ENCODE peak calls at places on chromosome 2, in six cellular contexts. One of them, this sample, is unnamed.

GRCh38 chr2:6780765-6781274 is 84.9 kb downstream of the CMPK2 start:
- DNase-seq in stimulated activated CD4-positive, alpha-beta T cell treated with anti-CD3 and anti-CD28 coated beads, Interleukin-2, amount 100 ng/mL, for 48 hours: no peak
- DNase-seq in hippocampal formation: no peak
- DNase-seq in H54: no peak
- DNase-seq in fibroblast of lung: peak
- DNase-seq in GDM1: peak
- DNase-seq in this sample: peak

GRCh38 chr2:150125708-150126107 is 361.8 kb downstream of the RND3 start:
- DNase-seq in hippocampal formation: no peak
- DNase-seq in stimulated activated CD4-positive, alpha-beta T cell treated with anti-CD3 and anti-CD28 coated beads, Interleukin-2, amount 100 ng/mL, for 48 hours: no peak
- DNase-seq in GDM1: no peak
- DNase-seq in fibroblast of lung: peak
- DNase-seq in H54: no peak
- DNase-seq in this sample: peak

GRCh38 chr2:20540587-20541304 is 93.9 kb downstream of the RHOB start:
- DNase-seq in hippocampal formation: no peak
- DNase-seq in stimulated activated CD4-positive, alpha-beta T cell treated with anti-CD3 and anti-CD28 coated beads, Interleukin-2, amount 100 ng/mL, for 48 hours: no peak
- DNase-seq in fibroblast of lung: no peak
- DNase-seq in GDM1: no peak
- DNase-seq in H54: no peak
- DNase-seq in this sample: no peak

GRCh38 chr2:233976690-233977294 is 59.6 kb downstream of the TRPM8 start:
- DNase-seq in GDM1: no peak
- DNase-seq in H54: peak
- DNase-seq in hippocampal formation: peak
- DNase-seq in fibroblast of lung: peak
- DNase-seq in stimulated activated CD4-positive, alpha-beta T cell treated with anti-CD3 and anti-CD28 coated beads, Interleukin-2, amount 100 ng/mL, for 48 hours: no peak
- DNase-seq in this sample: peak

GRCh38 chr2:128227862-128228261 is 90.8 kb downstream of the HS6ST1 start:
- DNase-seq in fibroblast of lung: no peak
- DNase-seq in hippocampal formation: no peak
- DNase-seq in stimulated activated CD4-positive, alpha-beta T cell treated with anti-CD3 and anti-CD28 coated beads, Interleukin-2, amount 100 ng/mL, for 48 hours: no peak
- DNase-seq in H54: no peak
- DNase-seq in GDM1: no peak
- DNase-seq in this sample: no peak

GRCh38 chr2:173955004-173955403 is 10.2 kb downstream of the SP3 start:
- DNase-seq in hippocampal formation: no peak
- DNase-seq in stimulated activated CD4-positive, alpha-beta T cell treated with anti-CD3 and anti-CD28 coated beads, Interleukin-2, amount 100 ng/mL, for 48 hours: no peak
- DNase-seq in GDM1: no peak
- DNase-seq in fibroblast of lung: no peak
- DNase-seq in H54: no peak
- DNase-seq in this sample: no peak

GRCh38 chr2:21406983-21407382 is 283.2 kb downstream of the TDRD15 start:
- DNase-seq in H54: no peak
- DNase-seq in stimulated activated CD4-positive, alpha-beta T cell treated with anti-CD3 and anti-CD28 coated beads, Interleukin-2, amount 100 ng/mL, for 48 hours: no peak
- DNase-seq in fibroblast of lung: no peak
- DNase-seq in hippocampal formation: no peak
- DNase-seq in GDM1: no peak
- DNase-seq in this sample: no peak

GRCh38 chr2:39568561-39569006 is 97.1 kb upstream of the TMEM178A start:
- DNase-seq in H54: peak
- DNase-seq in GDM1: no peak
- DNase-seq in stimulated activated CD4-positive, alpha-beta T cell treated with anti-CD3 and anti-CD28 coated beads, Interleukin-2, amount 100 ng/mL, for 48 hours: no peak
- DNase-seq in fibroblast of lung: peak
- DNase-seq in hippocampal formation: no peak
- DNase-seq in this sample: peak